ENCODE peak calls at places on chromosome 5, in four cellular contexts. Q is GM23338, K is HCT116, V is SK-N-SH. J is an unnamed sample. For H3K9me2, the result is how much of the 10 kb centered on the place peaks cover.

GRCh38 chr5:35457912-35458823 is 159.5 kb upstream of the SPEF2 start:
- DNase-seq in K (no peak), Q (no peak), V (no peak), J (no peak)

GRCh38 chr5:181188700-181189362 is 16.2 kb downstream of the TRIM7 start:
- DNase-seq in V (peak), K (peak), Q (peak), J (peak)

GRCh38 chr5:176474476-176474875 is 26.3 kb downstream of the FAF2 start:
- DNase-seq in Q (no peak), K (no peak), V (peak), J (no peak)

GRCh38 chr5:43569236-43569635 is 12.4 kb upstream of the PAIP1 start:
- DNase-seq in K (no peak), Q (no peak), V (no peak), J (no peak)

GRCh38 chr5:114360816-114361723 is 800 bp upstream of the KCNN2 start:
- DNase-seq in Q (peak), K (no peak), V (peak), J (peak)

GRCh38 chr5:172854451-172854871 is 20.4 kb downstream of the ERGIC1 start:
- DNase-seq in V (no peak), K (no peak), Q (no peak), J (no peak)

GRCh38 chr5:36090033-36090432 is 23.4 kb upstream of the UGT3A2 start:
- DNase-seq in K (peak), Q (peak), V (peak), J (peak)

GRCh38 chr5:39284552-39284951 is 65.2 kb upstream of the FYB1 start:
- DNase-seq in K (no peak), V (no peak), Q (no peak), J (no peak)

GRCh38 chr5:20300110-20300509 is 312.1 kb upstream of the CDH18 start:
- DNase-seq in Q (no peak), V (no peak), K (no peak), J (no peak)

GRCh38 chr5:90398726-90399125 is 10.8 kb downstream of the CETN3 start:
- DNase-seq in V (no peak), K (no peak), Q (no peak), J (peak)

GRCh38 chr5:15645376-15645775 is 145.4 kb downstream of the FBXL7 start:
- DNase-seq in K (no peak), Q (peak), V (no peak), J (no peak)

GRCh38 chr5:27947088-27947487 is 908.7 kb upstream of the CDH9 start:
- DNase-seq in V (no peak), K (no peak), Q (no peak), J (no peak)

GRCh38 chr5:7910738-7911428 is 41.9 kb downstream of the MTRR start:
- DNase-seq in Q (no peak), K (no peak), V (no peak), J (no peak)

GRCh38 chr5:7908317-7908716 is 39.4 kb downstream of the MTRR start:
- DNase-seq in Q (no peak), V (no peak), K (no peak), J (no peak)

GRCh38 chr5:7902993-7903625 is 34.2 kb downstream of the MTRR start:
- DNase-seq in V (no peak), K (no peak), Q (no peak), J (no peak)

GRCh38 chr5:7904170-7904569 is 35.2 kb downstream of the MTRR start:
- DNase-seq in Q (no peak), K (no peak), V (no peak), J (no peak)

DNA sequence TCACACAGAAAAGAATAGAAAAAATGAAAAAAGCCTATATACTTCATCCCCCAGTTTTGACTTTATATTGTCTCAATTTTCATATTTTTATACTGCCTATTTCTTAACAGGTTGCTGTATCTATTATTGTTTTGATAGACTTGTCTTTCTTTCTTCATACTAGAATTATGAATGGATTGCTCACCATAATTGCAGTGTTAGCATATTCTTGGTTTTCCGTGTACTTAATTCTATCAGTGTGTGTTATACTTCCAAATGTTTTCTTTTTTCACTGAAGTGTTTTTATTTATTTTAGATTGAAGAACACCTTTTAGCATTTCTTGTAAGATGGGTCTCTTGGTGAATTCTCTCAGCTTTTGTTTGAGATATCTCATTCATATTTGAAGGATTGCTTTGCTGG is 38.7 kb downstream of the MTRR start:
- DNase-seq in K (no peak), V (no peak), Q (no peak), J (no peak)
- H3K9me2 ChIP-seq in K (under half), V (under half), Q (under half), J (under half)

DNA sequence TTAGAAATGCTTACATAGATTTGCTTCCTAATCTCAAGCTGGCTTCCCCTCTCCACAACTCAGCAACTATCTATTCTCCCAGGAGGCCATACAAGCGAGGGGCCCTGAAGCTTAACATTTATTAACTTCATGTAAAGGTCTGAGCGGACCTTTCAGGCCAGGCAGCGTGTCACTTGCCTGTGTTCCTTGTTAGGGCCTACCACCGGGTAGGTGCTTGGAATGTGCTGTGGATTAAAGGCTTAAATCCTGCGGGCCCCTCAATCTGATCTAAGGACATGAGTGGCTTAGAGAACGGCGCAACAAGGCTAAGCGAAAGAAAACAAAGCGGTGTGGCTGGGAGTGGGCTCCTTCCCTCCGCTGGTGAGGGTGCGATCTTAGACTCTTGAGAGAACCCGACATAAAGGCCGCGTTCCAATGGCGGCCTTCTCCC is 681 bp upstream of the HSPA4 start:
- DNase-seq in V (no peak), Q (no peak), K (no peak), J (no peak)
- H3K4me2 ChIP-seq in V (peak), Q (peak), K (peak), J (peak)

DNA sequence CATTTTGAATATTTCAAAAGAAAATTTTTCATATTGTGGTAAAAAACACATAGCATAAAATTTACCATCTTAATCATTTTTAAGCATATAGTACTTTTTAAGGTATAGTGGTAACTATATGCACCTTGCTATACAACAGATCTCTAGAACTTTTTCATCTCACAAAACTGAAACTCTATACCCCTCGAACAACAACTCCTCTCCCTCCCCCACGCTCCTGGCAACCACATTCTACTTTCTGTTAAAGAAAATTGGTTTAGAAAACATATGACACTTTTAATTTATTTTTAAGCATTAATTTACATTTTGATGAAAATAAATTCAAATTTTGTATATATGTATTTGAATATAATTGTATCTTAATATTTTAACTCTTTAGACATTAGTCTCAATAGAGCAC is 147.2 kb upstream of the EFNA5 start:
- DNase-seq in K (no peak), V (no peak), Q (no peak), J (peak)
- TF ChIP-seq EZH2phosphoT487 in K (no peak), V (no peak), Q (no peak), J (no peak)

GRCh38 chr5:74502479-74502950 is 138.0 kb downstream of the ENC1 start:
- DNase-seq in K (no peak), Q (no peak), V (no peak), J (no peak)
- H3K9me2 ChIP-seq in K (under half), Q (under half), V (under half), J (under half)

DNA sequence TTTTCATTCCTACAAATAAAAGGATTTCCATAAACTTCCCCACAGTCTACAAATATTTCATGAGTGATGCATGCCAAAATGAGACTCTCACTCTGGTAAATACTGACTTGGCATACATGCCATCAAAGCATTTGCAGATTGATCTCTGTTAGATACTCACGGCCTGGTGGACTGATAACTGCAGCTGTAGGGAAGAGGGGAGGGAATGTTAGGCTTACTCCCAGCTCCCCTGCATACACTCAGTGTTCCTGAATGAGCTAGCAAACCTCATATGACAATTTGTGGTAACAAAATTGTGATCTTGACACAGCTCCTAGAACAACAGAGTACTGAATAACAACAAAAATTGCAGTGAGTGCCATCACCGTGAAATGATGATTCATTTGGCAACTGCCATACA is 435.3 kb downstream of the NR2F1-AS1 start:
- DNase-seq in Q (no peak), V (no peak), K (no peak), J (no peak)
- H3K4me2 ChIP-seq in Q (no peak), V (no peak), K (no peak), J (no peak)

DNA sequence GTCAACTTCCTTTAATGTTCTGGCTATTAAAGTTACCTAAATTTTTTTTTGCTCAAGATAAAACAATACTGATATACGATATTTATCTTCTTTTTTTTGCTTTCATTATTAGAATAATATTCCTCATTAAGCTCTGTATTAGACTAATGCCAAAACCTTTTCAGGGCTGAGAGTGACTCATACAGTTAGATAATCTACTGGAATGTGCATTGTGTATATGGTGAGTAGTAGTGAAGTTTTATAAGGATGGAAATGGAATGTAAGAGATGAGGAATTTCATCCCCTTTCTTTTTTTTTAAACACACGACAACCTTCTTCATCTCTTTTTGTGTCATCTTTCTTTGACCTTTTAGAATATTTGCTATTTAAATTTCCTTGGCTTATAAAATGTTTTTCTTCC is 268.6 kb downstream of the ISL1 start:
- DNase-seq in V (no peak), K (no peak), Q (no peak), J (no peak)
- TF ChIP-seq EZH2phosphoT487 in V (no peak), K (no peak), Q (no peak), J (no peak)

J was measured in MM.1S.